ENCODE peak calls at places on chromosomes 16 and 17, in five cellular contexts. One of them, this sample, is unnamed.

GRCh38 chr16:30997887-30998711 is 12.3 kb downstream of the STX1B start:
- DNase-seq in LHCN-M2: peak; percentile 94
- DNase-seq in activated CD4-positive, alpha-beta T cell treated with anti-CD3 and anti-CD28 coated beads, Interleukin-2, amount 50 U/mL, for 4 hours: no peak
- DNase-seq in H54: peak; percentile 96
- DNase-seq in fibroblast of gingiva: peak; percentile 64
- DNase-seq in this sample: peak; percentile 50

GRCh38 chr16:46555981-46556380 is 65.2 kb downstream of the SHCBP1 start:
- DNase-seq in activated CD4-positive, alpha-beta T cell treated with anti-CD3 and anti-CD28 coated beads, Interleukin-2, amount 50 U/mL, for 4 hours: no peak
- DNase-seq in fibroblast of gingiva: no peak
- DNase-seq in LHCN-M2: peak; percentile 53
- DNase-seq in H54: no peak
- DNase-seq in this sample: no peak

GRCh38 chr17:66963521-66964082 is 905 bp upstream of the CACNG4 start:
- DNase-seq in H54: no peak
- DNase-seq in LHCN-M2: no peak
- DNase-seq in activated CD4-positive, alpha-beta T cell treated with anti-CD3 and anti-CD28 coated beads, Interleukin-2, amount 50 U/mL, for 4 hours: no peak
- DNase-seq in fibroblast of gingiva: no peak
- DNase-seq in this sample: no peak

GRCh38 chr17:57937492-57937891 is 17.7 kb downstream of the CUEDC1 start:
- DNase-seq in H54: no peak
- DNase-seq in fibroblast of gingiva: no peak
- DNase-seq in LHCN-M2: no peak
- DNase-seq in activated CD4-positive, alpha-beta T cell treated with anti-CD3 and anti-CD28 coated beads, Interleukin-2, amount 50 U/mL, for 4 hours: no peak
- DNase-seq in this sample: no peak

GRCh38 chr16:54194008-54194731 is 92.4 kb downstream of the IRX3 start:
- DNase-seq in activated CD4-positive, alpha-beta T cell treated with anti-CD3 and anti-CD28 coated beads, Interleukin-2, amount 50 U/mL, for 4 hours: no peak
- DNase-seq in LHCN-M2: peak; percentile 80
- DNase-seq in H54: no peak
- DNase-seq in fibroblast of gingiva: peak; percentile 69
- DNase-seq in this sample: no peak

GRCh38 chr16:65725156-65725845 is 603.4 kb upstream of the CDH11 start:
- DNase-seq in LHCN-M2: no peak
- DNase-seq in fibroblast of gingiva: no peak
- DNase-seq in H54: no peak
- DNase-seq in activated CD4-positive, alpha-beta T cell treated with anti-CD3 and anti-CD28 coated beads, Interleukin-2, amount 50 U/mL, for 4 hours: no peak
- DNase-seq in this sample: no peak

GRCh38 chr17:79023886-79024771 is at the start of gene C1QTNF1:
- DNase-seq in LHCN-M2: no peak
- DNase-seq in fibroblast of gingiva: peak; percentile 59
- DNase-seq in H54: no peak
- DNase-seq in activated CD4-positive, alpha-beta T cell treated with anti-CD3 and anti-CD28 coated beads, Interleukin-2, amount 50 U/mL, for 4 hours: no peak
- DNase-seq in this sample: no peak

GRCh38 chr17:35727635-35728034 is 3.8 kb upstream of the RASL10B start:
- DNase-seq in fibroblast of gingiva: no peak
- DNase-seq in activated CD4-positive, alpha-beta T cell treated with anti-CD3 and anti-CD28 coated beads, Interleukin-2, amount 50 U/mL, for 4 hours: no peak
- DNase-seq in LHCN-M2: no peak
- DNase-seq in H54: no peak
- DNase-seq in this sample: no peak

GRCh38 chr17:50920041-50920410 is 53.9 kb upstream of the TOB1 start:
- DNase-seq in fibroblast of gingiva: no peak
- DNase-seq in LHCN-M2: no peak
- DNase-seq in activated CD4-positive, alpha-beta T cell treated with anti-CD3 and anti-CD28 coated beads, Interleukin-2, amount 50 U/mL, for 4 hours: no peak
- DNase-seq in H54: no peak
- DNase-seq in this sample: no peak

GRCh38 chr17:44920565-44920940 is 5.3 kb upstream of the GFAP start:
- DNase-seq in fibroblast of gingiva: no peak
- DNase-seq in H54: no peak
- DNase-seq in activated CD4-positive, alpha-beta T cell treated with anti-CD3 and anti-CD28 coated beads, Interleukin-2, amount 50 U/mL, for 4 hours: no peak
- DNase-seq in LHCN-M2: no peak
- DNase-seq in this sample: no peak

GRCh38 chr17:66400698-66401097 is 98.3 kb downstream of the PRKCA start:
- DNase-seq in fibroblast of gingiva: no peak
- DNase-seq in H54: no peak
- DNase-seq in activated CD4-positive, alpha-beta T cell treated with anti-CD3 and anti-CD28 coated beads, Interleukin-2, amount 50 U/mL, for 4 hours: no peak
- DNase-seq in LHCN-M2: no peak
- DNase-seq in this sample: no peak

GRCh38 chr17:58541249-58541648 is 26.8 kb upstream of the MTMR4 start:
- DNase-seq in activated CD4-positive, alpha-beta T cell treated with anti-CD3 and anti-CD28 coated beads, Interleukin-2, amount 50 U/mL, for 4 hours: no peak
- DNase-seq in H54: no peak
- DNase-seq in LHCN-M2: no peak
- DNase-seq in fibroblast of gingiva: no peak
- DNase-seq in this sample: no peak